ENCODE peak calls at places on chromosome 7, in nine cellular contexts. N is HL-60; D is H4; V is stimulated activated CD4-positive, alpha-beta T cell treated with anti-CD3 and anti-CD28 coated beads, Interleukin-12 subunit alpha, Interleukin-12 subunit beta, amount 100 ng/mL, for 4 hours; F is progenitor cell of endocrine pancreas; M is activated T-helper 9 cell treated with anti-CD3 and anti-CD28 coated beads, Interleukin-2, amount 50 U/mL, for 16 hours; H is mesothelial cell of epicardium; Y is globus pallidus; W is thoracic aorta. K is an unnamed sample.
A peak's percentile ranks its signal among the peaks of the same experiment; 100 is the strongest.

GRCh38 chr7:142908921-142909870 is 23.7 kb upstream of the TRPV6 start:
- DNase-seq in V (no peak), Y (peak; percentile 37), N (peak; percentile 51), F (no peak), W (no peak), D (no peak), M (no peak), H (no peak), K (peak; percentile 61)

GRCh38 chr7:141563956-141564623 is 12.9 kb downstream of the AGK start:
- DNase-seq in H (no peak), M (no peak), D (no peak), F (no peak), N (no peak), V (peak; percentile 22), Y (no peak), W (no peak), K (peak; percentile 48)

GRCh38 chr7:93011351-93012294 is 106.2 kb downstream of the SAMD9 start:
- DNase-seq in N (no peak), F (no peak), W (no peak), V (no peak), Y (no peak), M (no peak), D (peak; percentile 29), H (no peak), K (no peak)

GRCh38 chr7:102834999-102835398 is 77.8 kb upstream of the LRRC17 start:
- DNase-seq in V (no peak), W (no peak), N (no peak), H (no peak), F (no peak), D (peak; percentile 54), M (no peak), Y (no peak), K (no peak)

GRCh38 chr7:138848056-138848975 is 50.3 kb upstream of the ATP6V0A4 start:
- DNase-seq in M (no peak), N (no peak), F (no peak), W (no peak), V (no peak), Y (no peak), D (peak; percentile 69), H (no peak), K (no peak)

GRCh38 chr7:152949198-152949597 is 189.6 kb downstream of the ACTR3B start:
- DNase-seq in F (no peak), H (no peak), V (no peak), Y (no peak), D (no peak), W (no peak), N (no peak), M (no peak), K (no peak)

GRCh38 chr7:30596721-30597120 is 2.0 kb downstream of the GARS1 start:
- DNase-seq in D (no peak), W (no peak), V (no peak), M (no peak), F (no peak), N (no peak), H (no peak), Y (no peak), K (no peak)

GRCh38 chr7:836429-836828 is 4.2 kb downstream of the SUN1 start:
- DNase-seq in M (no peak), H (no peak), W (no peak), V (no peak), F (no peak), N (no peak), D (peak; percentile 63), Y (no peak), K (no peak)

GRCh38 chr7:38070718-38071117 is 107.3 kb upstream of the STARD3NL start:
- DNase-seq in H (no peak), D (peak; percentile 95), W (no peak), F (no peak), Y (peak; percentile 14), M (no peak), V (no peak), N (no peak), K (peak; percentile 6)

K was measured in NAMALWA.